ENCODE peak calls at places on chromosome 4, in seven cellular contexts. M, B, G, P, R, L and W are unnamed samples.

GRCh38 chr4:169015237-169015636 is 5.2 kb upstream of the CBR4 start:
- DNase-seq in B (no peak), P (no peak), M (no peak), L (no peak), R (no peak), G (no peak), W (peak; percentile 25)

GRCh38 chr4:38002451-38003071 is 42.4 kb downstream of the PTTG2 start:
- DNase-seq in G (no peak), L (no peak), M (peak; percentile 6), P (no peak), B (no peak), R (no peak), W (peak; percentile 75)

GRCh38 chr4:15339732-15340131 is 88.1 kb upstream of the C1QTNF7 start:
- DNase-seq in M (peak; percentile 58), P (no peak), G (no peak), B (no peak), L (no peak), R (no peak), W (no peak)

GRCh38 chr4:72357908-72358307 is 211.1 kb downstream of the ADAMTS3 start:
- DNase-seq in M (no peak), L (no peak), G (no peak), R (no peak), P (no peak), B (no peak), W (no peak)

GRCh38 chr4:152780267-152780811 is 585 bp downstream of the ARFIP1 start:
- DNase-seq in B (no peak), R (peak; percentile 2), M (peak; percentile 33), G (peak; percentile 22), P (no peak), L (no peak), W (peak; percentile 44)

GRCh38 chr4:37320518-37321235 is 76.1 kb downstream of the NWD2 start:
- DNase-seq in P (no peak), L (no peak), M (no peak), B (no peak), R (no peak), G (no peak), W (no peak)

GRCh38 chr4:83905952-83906351 is 370.0 kb downstream of the GPAT3 start:
- DNase-seq in B (no peak), R (no peak), L (no peak), M (no peak), P (no peak), G (peak; percentile 24), W (no peak)

GRCh38 chr4:118821590-118822293 is 14.2 kb downstream of the SEC24D start:
- DNase-seq in R (no peak), L (no peak), G (no peak), B (no peak), P (no peak), M (peak; percentile 49), W (peak; percentile 35)

GRCh38 chr4:133865606-133866327 is 335.8 kb downstream of the PABPC4L start:
- DNase-seq in P (no peak), M (peak; percentile 96), B (no peak), L (peak; percentile 63), G (no peak), R (peak; percentile 24), W (peak; percentile 94)

GRCh38 chr4:53956454-53956853 is 108.0 kb downstream of the CHIC2 start:
- DNase-seq in R (no peak), P (no peak), G (no peak), B (no peak), L (no peak), M (no peak), W (no peak)

GRCh38 chr4:126202226-126202625 is 887.5 kb downstream of the FAT4 start:
- DNase-seq in M (no peak), G (no peak), P (no peak), L (no peak), B (no peak), R (no peak), W (no peak)

GRCh38 chr4:5980436-5981155 is 37.6 kb downstream of the C4orf50 start:
- DNase-seq in L (no peak), R (no peak), G (no peak), P (no peak), B (no peak), M (peak; percentile 5), W (no peak)

GRCh38 chr4:110515676-110516075 is 39.7 kb downstream of the ENPEP start:
- DNase-seq in G (no peak), M (no peak), R (no peak), B (no peak), L (no peak), P (no peak), W (no peak)

GRCh38 chr4:161696957-161697356 is 466.8 kb downstream of the FSTL5 start:
- DNase-seq in M (no peak), P (no peak), G (no peak), L (no peak), B (no peak), R (no peak), W (peak; percentile 10)

GRCh38 chr4:53721276-53721675 is 130.0 kb upstream of the LNX1 start:
- DNase-seq in P (no peak), B (no peak), M (no peak), G (no peak), R (no peak), L (no peak), W (no peak)

GRCh38 chr4:98055800-98056501 is 87.3 kb downstream of the STPG2 start:
- DNase-seq in M (no peak), P (no peak), R (no peak), L (no peak), B (no peak), G (no peak), W (no peak)

GRCh38 chr4:114334808-114335739 is 263.5 kb upstream of the UGT8 start:
- DNase-seq in G (no peak), L (no peak), M (no peak), R (no peak), P (no peak), B (no peak), W (no peak)

GRCh38 chr4:18670034-18670433 is 648.5 kb upstream of the LCORL start:
- DNase-seq in L (no peak), M (no peak), P (no peak), R (no peak), G (no peak), B (no peak), W (no peak)

GRCh38 chr4:127203561-127204260 is 429.0 kb upstream of the INTU start:
- DNase-seq in G (no peak), M (peak; percentile 72), R (no peak), B (no peak), P (no peak), L (peak; percentile 41), W (peak; percentile 52)

GRCh38 chr4:182928061-182928460 is 10.9 kb upstream of the DCTD start:
- DNase-seq in B (no peak), M (no peak), R (no peak), G (no peak), L (no peak), P (no peak), W (no peak)

GRCh38 chr4:184384056-184384809 is 90.1 kb downstream of the IRF2 start:
- DNase-seq in L (peak; percentile 93), M (peak; percentile 93), P (peak; percentile 46), B (peak; percentile 79), R (peak; percentile 2), G (no peak), W (peak; percentile 73)

GRCh38 chr4:141127884-141128283 is 5.4 kb downstream of the RNF150 start:
- DNase-seq in B (no peak), L (no peak), R (no peak), G (no peak), P (no peak), M (peak; percentile 28), W (no peak)

GRCh38 chr4:94298725-94299252 is 43.8 kb downstream of the HPGDS start:
- DNase-seq in R (no peak), L (no peak), B (no peak), M (no peak), G (no peak), P (no peak), W (no peak)

GRCh38 chr4:76947369-76947768 is 2.2 kb upstream of the SEPTIN11 start:
- DNase-seq in R (no peak), M (no peak), G (no peak), B (no peak), P (no peak), L (no peak), W (no peak)

GRCh38 chr4:151771664-151772063 is 10.9 kb upstream of the GATB start:
- DNase-seq in P (no peak), R (no peak), B (no peak), M (peak; percentile 18), L (no peak), G (no peak), W (no peak)

GRCh38 chr4:101256222-101256621 is 91.1 kb downstream of the PPP3CA start:
- DNase-seq in M (no peak), B (no peak), L (no peak), G (no peak), P (no peak), R (no peak), W (no peak)

GRCh38 chr4:156968479-156968984 is 3.1 kb downstream of the PDGFC start:
- DNase-seq in M (peak; percentile 85), L (peak; percentile 70), R (no peak), P (no peak), B (no peak), G (peak; percentile 58), W (peak; percentile 91)